ENCODE peak calls at places on chromosome 16, in five cellular contexts. One of them, this sample, is unnamed.

GRCh38 chr16:31301708-31302400 is 42.1 kb downstream of the ITGAM start:
- DNase-seq in occipital lobe: no peak
- DNase-seq in RCC 7860: no peak
- DNase-seq in frontal cortex: no peak
- DNase-seq in stimulated activated CD4-positive, alpha-beta T cell treated with anti-CD3 and anti-CD28 coated beads, Interleukin-4, amount 100 ng/mL, for 24 hours: no peak
- DNase-seq in this sample: peak

GRCh38 chr16:17403156-17403809 is 67.5 kb downstream of the XYLT1 start:
- DNase-seq in stimulated activated CD4-positive, alpha-beta T cell treated with anti-CD3 and anti-CD28 coated beads, Interleukin-4, amount 100 ng/mL, for 24 hours: no peak
- DNase-seq in frontal cortex: no peak
- DNase-seq in RCC 7860: no peak
- DNase-seq in occipital lobe: no peak
- DNase-seq in this sample: no peak

GRCh38 chr16:28309811-28310311 is 17.5 kb downstream of the SBK1 start:
- DNase-seq in frontal cortex: no peak
- DNase-seq in stimulated activated CD4-positive, alpha-beta T cell treated with anti-CD3 and anti-CD28 coated beads, Interleukin-4, amount 100 ng/mL, for 24 hours: peak
- DNase-seq in occipital lobe: peak
- DNase-seq in RCC 7860: no peak
- DNase-seq in this sample: no peak

GRCh38 chr16:54697677-54698076 is 233.0 kb upstream of the IRX5 start:
- DNase-seq in frontal cortex: no peak
- DNase-seq in RCC 7860: no peak
- DNase-seq in stimulated activated CD4-positive, alpha-beta T cell treated with anti-CD3 and anti-CD28 coated beads, Interleukin-4, amount 100 ng/mL, for 24 hours: no peak
- DNase-seq in occipital lobe: no peak
- DNase-seq in this sample: no peak

GRCh38 chr16:73171380-73171779 is 123.5 kb upstream of the ZFHX3 start:
- DNase-seq in frontal cortex: no peak
- DNase-seq in stimulated activated CD4-positive, alpha-beta T cell treated with anti-CD3 and anti-CD28 coated beads, Interleukin-4, amount 100 ng/mL, for 24 hours: no peak
- DNase-seq in occipital lobe: no peak
- DNase-seq in RCC 7860: no peak
- DNase-seq in this sample: no peak

GRCh38 chr16:85420501-85421337 is 192.4 kb upstream of the GSE1 start:
- DNase-seq in frontal cortex: peak
- DNase-seq in occipital lobe: no peak
- DNase-seq in RCC 7860: peak
- DNase-seq in stimulated activated CD4-positive, alpha-beta T cell treated with anti-CD3 and anti-CD28 coated beads, Interleukin-4, amount 100 ng/mL, for 24 hours: peak
- DNase-seq in this sample: peak

GRCh38 chr16:8644151-8644512 is 22.6 kb downstream of the METTL22 start:
- DNase-seq in frontal cortex: no peak
- DNase-seq in RCC 7860: no peak
- DNase-seq in stimulated activated CD4-positive, alpha-beta T cell treated with anti-CD3 and anti-CD28 coated beads, Interleukin-4, amount 100 ng/mL, for 24 hours: no peak
- DNase-seq in occipital lobe: no peak
- DNase-seq in this sample: no peak

GRCh38 chr16:3594316-3595109 is 16.9 kb downstream of the SLX4 start:
- DNase-seq in occipital lobe: no peak
- DNase-seq in frontal cortex: no peak
- DNase-seq in stimulated activated CD4-positive, alpha-beta T cell treated with anti-CD3 and anti-CD28 coated beads, Interleukin-4, amount 100 ng/mL, for 24 hours: no peak
- DNase-seq in RCC 7860: no peak
- DNase-seq in this sample: no peak

GRCh38 chr16:84862804-84863484 is 43.2 kb downstream of the CRISPLD2 start:
- DNase-seq in frontal cortex: no peak
- DNase-seq in RCC 7860: no peak
- DNase-seq in occipital lobe: no peak
- DNase-seq in stimulated activated CD4-positive, alpha-beta T cell treated with anti-CD3 and anti-CD28 coated beads, Interleukin-4, amount 100 ng/mL, for 24 hours: no peak
- DNase-seq in this sample: no peak

GRCh38 chr16:58792188-58792587 is 58.1 kb upstream of the GOT2 start:
- DNase-seq in frontal cortex: no peak
- DNase-seq in RCC 7860: no peak
- DNase-seq in occipital lobe: no peak
- DNase-seq in stimulated activated CD4-positive, alpha-beta T cell treated with anti-CD3 and anti-CD28 coated beads, Interleukin-4, amount 100 ng/mL, for 24 hours: no peak
- DNase-seq in this sample: no peak

GRCh38 chr16:66427451-66427860 is 361 bp downstream of the BEAN1 start:
- DNase-seq in RCC 7860: no peak
- DNase-seq in stimulated activated CD4-positive, alpha-beta T cell treated with anti-CD3 and anti-CD28 coated beads, Interleukin-4, amount 100 ng/mL, for 24 hours: no peak
- DNase-seq in occipital lobe: no peak
- DNase-seq in frontal cortex: no peak
- DNase-seq in this sample: no peak

GRCh38 chr16:58481226-58481869 is 18.6 kb upstream of the NDRG4 start:
- DNase-seq in stimulated activated CD4-positive, alpha-beta T cell treated with anti-CD3 and anti-CD28 coated beads, Interleukin-4, amount 100 ng/mL, for 24 hours: no peak
- DNase-seq in RCC 7860: no peak
- DNase-seq in occipital lobe: no peak
- DNase-seq in frontal cortex: no peak
- DNase-seq in this sample: no peak

GRCh38 chr16:62077998-62078397 is 41.8 kb upstream of the CDH8 start:
- DNase-seq in stimulated activated CD4-positive, alpha-beta T cell treated with anti-CD3 and anti-CD28 coated beads, Interleukin-4, amount 100 ng/mL, for 24 hours: no peak
- DNase-seq in occipital lobe: no peak
- DNase-seq in RCC 7860: no peak
- DNase-seq in frontal cortex: no peak
- DNase-seq in this sample: peak

GRCh38 chr16:84459941-84460405 is 44.5 kb downstream of the MEAK7 start:
- DNase-seq in frontal cortex: no peak
- DNase-seq in occipital lobe: no peak
- DNase-seq in stimulated activated CD4-positive, alpha-beta T cell treated with anti-CD3 and anti-CD28 coated beads, Interleukin-4, amount 100 ng/mL, for 24 hours: no peak
- DNase-seq in RCC 7860: no peak
- DNase-seq in this sample: no peak

GRCh38 chr16:68397710-68398171 is 50.6 kb downstream of the SMPD3 start:
- DNase-seq in frontal cortex: no peak
- DNase-seq in stimulated activated CD4-positive, alpha-beta T cell treated with anti-CD3 and anti-CD28 coated beads, Interleukin-4, amount 100 ng/mL, for 24 hours: no peak
- DNase-seq in RCC 7860: no peak
- DNase-seq in occipital lobe: no peak
- DNase-seq in this sample: no peak

GRCh38 chr16:54936979-54937672 is 6.5 kb downstream of the IRX5 start:
- DNase-seq in occipital lobe: no peak
- DNase-seq in RCC 7860: no peak
- DNase-seq in stimulated activated CD4-positive, alpha-beta T cell treated with anti-CD3 and anti-CD28 coated beads, Interleukin-4, amount 100 ng/mL, for 24 hours: no peak
- DNase-seq in frontal cortex: peak
- DNase-seq in this sample: no peak

GRCh38 chr16:11259655-11260595 is 3.9 kb upstream of the SOCS1 start:
- DNase-seq in frontal cortex: no peak
- DNase-seq in occipital lobe: no peak
- DNase-seq in stimulated activated CD4-positive, alpha-beta T cell treated with anti-CD3 and anti-CD28 coated beads, Interleukin-4, amount 100 ng/mL, for 24 hours: no peak
- DNase-seq in RCC 7860: no peak
- DNase-seq in this sample: no peak

GRCh38 chr16:13453325-13453724 is 466.6 kb upstream of the ERCC4 start:
- DNase-seq in stimulated activated CD4-positive, alpha-beta T cell treated with anti-CD3 and anti-CD28 coated beads, Interleukin-4, amount 100 ng/mL, for 24 hours: no peak
- DNase-seq in occipital lobe: no peak
- DNase-seq in frontal cortex: no peak
- DNase-seq in RCC 7860: peak
- DNase-seq in this sample: peak

GRCh38 chr16:27458196-27458728 is 56.3 kb downstream of the IL21R start:
- DNase-seq in frontal cortex: no peak
- DNase-seq in stimulated activated CD4-positive, alpha-beta T cell treated with anti-CD3 and anti-CD28 coated beads, Interleukin-4, amount 100 ng/mL, for 24 hours: no peak
- DNase-seq in RCC 7860: no peak
- DNase-seq in occipital lobe: no peak
- DNase-seq in this sample: no peak

GRCh38 chr16:75096730-75097129 is 19.9 kb downstream of the LDHD start:
- DNase-seq in frontal cortex: no peak
- DNase-seq in stimulated activated CD4-positive, alpha-beta T cell treated with anti-CD3 and anti-CD28 coated beads, Interleukin-4, amount 100 ng/mL, for 24 hours: no peak
- DNase-seq in RCC 7860: no peak
- DNase-seq in occipital lobe: no peak
- DNase-seq in this sample: no peak

GRCh38 chr16:705748-706188 is at the start of gene FBXL16:
- DNase-seq in RCC 7860: no peak
- DNase-seq in occipital lobe: peak
- DNase-seq in stimulated activated CD4-positive, alpha-beta T cell treated with anti-CD3 and anti-CD28 coated beads, Interleukin-4, amount 100 ng/mL, for 24 hours: no peak
- DNase-seq in frontal cortex: peak
- DNase-seq in this sample: no peak

GRCh38 chr16:88907768-88908167 is 41.3 kb upstream of the PABPN1L start:
- DNase-seq in RCC 7860: peak
- DNase-seq in occipital lobe: no peak
- DNase-seq in stimulated activated CD4-positive, alpha-beta T cell treated with anti-CD3 and anti-CD28 coated beads, Interleukin-4, amount 100 ng/mL, for 24 hours: no peak
- DNase-seq in frontal cortex: no peak
- DNase-seq in this sample: peak